ENCODE peak calls at places on chromosomes 16 and 17, in seven cellular contexts. One of them, this sample, is unnamed.

GRCh38 chr16:11797957-11798299 is 870 bp upstream of the ZC3H7A start:
- DNase-seq in BJ: no peak
- DNase-seq in hippocampal formation: no peak
- DNase-seq in HL-60: peak; percentile 23
- DNase-seq in NB4: no peak
- DNase-seq in mesendoderm: no peak
- DNase-seq in suprapubic skin: no peak
- DNase-seq in this sample: no peak

GRCh38 chr17:75589919-75590303 is 2.3 kb downstream of the MYO15B start:
- DNase-seq in BJ: no peak
- DNase-seq in hippocampal formation: no peak
- DNase-seq in HL-60: no peak
- DNase-seq in NB4: no peak
- DNase-seq in mesendoderm: no peak
- DNase-seq in suprapubic skin: peak; percentile 74
- DNase-seq in this sample: no peak

GRCh38 chr16:87297918-87298631 is 19.1 kb downstream of the C16orf95 start:
- DNase-seq in BJ: no peak
- DNase-seq in hippocampal formation: no peak
- DNase-seq in HL-60: no peak
- DNase-seq in NB4: peak; percentile 53
- DNase-seq in mesendoderm: peak; percentile 69
- DNase-seq in suprapubic skin: no peak
- DNase-seq in this sample: no peak

GRCh38 chr17:20989991-20990855 is 52.6 kb downstream of the USP22 start:
- DNase-seq in BJ: no peak
- DNase-seq in hippocampal formation: no peak
- DNase-seq in HL-60: no peak
- DNase-seq in NB4: no peak
- DNase-seq in mesendoderm: no peak
- DNase-seq in suprapubic skin: peak; percentile 48
- DNase-seq in this sample: no peak

GRCh38 chr17:67488161-67488560 is 111.1 kb downstream of the PITPNC1 start:
- DNase-seq in BJ: no peak
- DNase-seq in hippocampal formation: no peak
- DNase-seq in HL-60: no peak
- DNase-seq in NB4: no peak
- DNase-seq in mesendoderm: no peak
- DNase-seq in suprapubic skin: peak; percentile 68
- DNase-seq in this sample: no peak

GRCh38 chr16:11799509-11800384 is 2.7 kb upstream of the ZC3H7A start:
- DNase-seq in BJ: no peak
- DNase-seq in hippocampal formation: no peak
- DNase-seq in HL-60: peak; percentile 57
- DNase-seq in NB4: peak; percentile 62
- DNase-seq in mesendoderm: peak; percentile 45
- DNase-seq in suprapubic skin: no peak
- DNase-seq in this sample: no peak

GRCh38 chr17:72997559-72997958 is 94.9 kb downstream of the SLC39A11 start:
- DNase-seq in BJ: no peak
- DNase-seq in hippocampal formation: no peak
- DNase-seq in HL-60: no peak
- DNase-seq in NB4: no peak
- DNase-seq in mesendoderm: no peak
- DNase-seq in suprapubic skin: no peak
- DNase-seq in this sample: no peak

GRCh38 chr16:73506568-73507056 is 458.7 kb upstream of the ZFHX3 start:
- DNase-seq in BJ: no peak
- DNase-seq in hippocampal formation: no peak
- DNase-seq in HL-60: no peak
- DNase-seq in NB4: no peak
- DNase-seq in mesendoderm: peak; percentile 49
- DNase-seq in suprapubic skin: no peak
- DNase-seq in this sample: no peak

GRCh38 chr16:64993464-64993863 is 128.4 kb downstream of the CDH11 start:
- DNase-seq in BJ: no peak
- DNase-seq in hippocampal formation: no peak
- DNase-seq in HL-60: no peak
- DNase-seq in NB4: no peak
- DNase-seq in mesendoderm: no peak
- DNase-seq in suprapubic skin: no peak
- DNase-seq in this sample: no peak

GRCh38 chr16:68061396-68061795 is 23.8 kb upstream of the NFATC3 start:
- DNase-seq in BJ: no peak
- DNase-seq in hippocampal formation: no peak
- DNase-seq in HL-60: no peak
- DNase-seq in NB4: peak; percentile 88
- DNase-seq in mesendoderm: no peak
- DNase-seq in suprapubic skin: no peak
- DNase-seq in this sample: no peak

GRCh38 chr17:72122668-72123495 is 2.1 kb downstream of the SOX9 start:
- DNase-seq in BJ: no peak
- DNase-seq in hippocampal formation: peak; percentile 15
- DNase-seq in HL-60: no peak
- DNase-seq in NB4: no peak
- DNase-seq in mesendoderm: peak; percentile 61
- DNase-seq in suprapubic skin: no peak
- DNase-seq in this sample: no peak

GRCh38 chr17:21213491-21214014 is 408 bp downstream of the TMEM11 start:
- DNase-seq in BJ: no peak
- DNase-seq in hippocampal formation: no peak
- DNase-seq in HL-60: peak; percentile 33
- DNase-seq in NB4: peak; percentile 81
- DNase-seq in mesendoderm: no peak
- DNase-seq in suprapubic skin: no peak
- DNase-seq in this sample: no peak

GRCh38 chr16:24700549-24701392 is 28.7 kb upstream of the TNRC6A start:
- DNase-seq in BJ: peak; percentile 97
- DNase-seq in hippocampal formation: peak; percentile 29
- DNase-seq in HL-60: no peak
- DNase-seq in NB4: no peak
- DNase-seq in mesendoderm: peak; percentile 95
- DNase-seq in suprapubic skin: peak; percentile 76
- DNase-seq in this sample: peak; percentile 99

GRCh38 chr16:4505356-4506153 is 29.4 kb downstream of the HMOX2 start:
- DNase-seq in BJ: no peak
- DNase-seq in hippocampal formation: no peak
- DNase-seq in HL-60: peak; percentile 98
- DNase-seq in NB4: peak; percentile 78
- DNase-seq in mesendoderm: no peak
- DNase-seq in suprapubic skin: no peak
- DNase-seq in this sample: no peak

GRCh38 chr16:11949527-11949926 is 7.7 kb upstream of the NPIPB2 start:
- DNase-seq in BJ: no peak
- DNase-seq in hippocampal formation: peak; percentile 23
- DNase-seq in HL-60: peak; percentile 39
- DNase-seq in NB4: peak; percentile 67
- DNase-seq in mesendoderm: peak; percentile 79
- DNase-seq in suprapubic skin: no peak
- DNase-seq in this sample: peak; percentile 23